ENCODE peak calls at places on chromosomes 11 and 22, in eight cellular contexts. L is fibroblast of mammary gland, P is astrocyte of the spinal cord, M is GM12865, V is HCT116, W is ovary, C is lower leg skin, N is RWPE1. F is an unnamed sample.
A peak's percentile ranks its signal among the peaks of the same experiment; 100 is the strongest.

GRCh38 chr11:811446-812245 is 1.9 kb downstream of the RPLP2 start:
- DNase-seq in L (peak; percentile 32), P (no peak), M (no peak), V (no peak), W (no peak), C (no peak), N (no peak), F (no peak)

GRCh38 chr22:20076627-20077172 is 3.3 kb upstream of the DGCR8 start:
- DNase-seq in L (no peak), P (no peak), M (no peak), V (no peak), W (no peak), C (no peak), N (no peak), F (no peak)

GRCh38 chr11:66850588-66851250 is 6.1 kb upstream of the LRFN4 start:
- DNase-seq in L (no peak), P (no peak), M (no peak), V (no peak), W (peak; percentile 26), C (peak; percentile 79), N (no peak), F (no peak)

GRCh38 chr11:66674964-66675602 is 2.6 kb downstream of the RBM4B start:
- DNase-seq in L (no peak), P (no peak), M (no peak), V (no peak), W (no peak), C (no peak), N (no peak), F (no peak)

GRCh38 chr11:11558826-11559225 is 63.0 kb downstream of the GALNT18 start:
- DNase-seq in L (no peak), P (no peak), M (no peak), V (no peak), W (no peak), C (no peak), N (no peak), F (no peak)

GRCh38 chr11:36460220-36460619 is 49.9 kb downstream of the TRAF6 start:
- DNase-seq in L (no peak), P (no peak), M (no peak), V (no peak), W (no peak), C (no peak), N (no peak), F (peak; percentile 27)

GRCh38 chr11:11909727-11910126 is 68.0 kb downstream of the USP47 start:
- DNase-seq in L (peak; percentile 6), P (peak; percentile 65), M (no peak), V (no peak), W (no peak), C (no peak), N (no peak), F (no peak)

GRCh38 chr22:46368422-46368821 is 32.9 kb downstream of the TRMU start:
- DNase-seq in L (no peak), P (no peak), M (no peak), V (no peak), W (no peak), C (no peak), N (no peak), F (no peak)

GRCh38 chr11:18394928-18395734 is 768 bp downstream of the LDHA start:
- DNase-seq in L (no peak), P (no peak), M (peak; percentile 39), V (no peak), W (peak; percentile 40), C (no peak), N (peak; percentile 25), F (no peak)

GRCh38 chr11:129412501-129412900 is 36.9 kb downstream of the BARX2 start:
- DNase-seq in L (no peak), P (no peak), M (no peak), V (no peak), W (no peak), C (no peak), N (no peak), F (no peak)

GRCh38 chr11:30499940-30500339 is 86.2 kb downstream of the MPPED2 start:
- DNase-seq in L (no peak), P (no peak), M (no peak), V (no peak), W (no peak), C (no peak), N (no peak), F (no peak)

GRCh38 chr11:125886997-125887372 is 483 bp upstream of the HYLS1 start:
- DNase-seq in L (peak; percentile 47), P (no peak), M (peak; percentile 88), V (no peak), W (peak; percentile 53), C (peak; percentile 88), N (no peak), F (no peak)

GRCh38 chr11:75667831-75668507 is 869 bp downstream of the MAP6 start:
- DNase-seq in L (peak; percentile 20), P (peak; percentile 27), M (peak; percentile 57), V (no peak), W (peak; percentile 78), C (no peak), N (peak; percentile 12), F (peak; percentile 75)

GRCh38 chr22:49500076-49500460 is 327.6 kb downstream of the BRD1 start:
- DNase-seq in L (no peak), P (no peak), M (no peak), V (no peak), W (no peak), C (no peak), N (no peak), F (no peak)

GRCh38 chr11:95487391-95487790 is 256.4 kb upstream of the SESN3 start:
- DNase-seq in L (no peak), P (no peak), M (peak; percentile 91), V (no peak), W (no peak), C (no peak), N (no peak), F (no peak)

DNA sequence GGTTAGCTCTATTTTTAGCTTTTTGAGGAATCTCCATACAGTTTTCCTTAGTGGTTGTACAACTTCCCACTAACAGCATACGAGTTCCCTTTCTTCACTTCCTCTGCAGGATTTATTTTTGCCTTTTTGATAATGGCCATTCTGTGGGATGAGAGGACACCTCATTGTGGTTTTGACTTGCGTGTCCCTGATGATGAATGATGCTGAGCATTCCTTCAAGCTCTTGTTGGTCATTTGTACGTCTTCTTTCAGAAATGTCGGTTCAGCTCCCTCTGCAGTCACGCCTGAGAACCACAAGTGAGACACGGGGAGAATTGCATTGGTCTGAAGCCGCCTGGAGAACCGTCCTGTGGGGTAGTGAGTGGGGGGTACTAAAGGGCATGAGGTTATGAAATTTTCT is 2.0 kb upstream of the KRTAP5-10 start:
- DNase-seq in L (peak; percentile 69), P (peak; percentile 7), M (peak; percentile 74), V (peak; percentile 51), W (no peak), C (no peak), N (peak; percentile 30), F (no peak)
- TF ChIP-seq CTCF in L (peak; percentile 40), P (peak; percentile 37), M (peak; percentile 67), V (peak; percentile 70), W (no peak), C (no peak), N (no peak), F (peak; percentile 63)

GRCh38 chr22:33271390-33272161 is 213.4 kb upstream of the SYN3 start:
- DNase-seq in L (peak; percentile 34), P (no peak), M (peak; percentile 87), V (no peak), W (peak; percentile 35), C (no peak), N (no peak), F (no peak)

GRCh38 chr22:33274941-33275443 is 216.8 kb upstream of the SYN3 start:
- DNase-seq in L (no peak), P (no peak), M (no peak), V (no peak), W (no peak), C (no peak), N (no peak), F (no peak)

GRCh38 chr22:33272180-33272579 is 214.0 kb upstream of the SYN3 start:
- DNase-seq in L (no peak), P (no peak), M (no peak), V (no peak), W (no peak), C (no peak), N (no peak), F (no peak)

GRCh38 chr22:33272866-33273265 is 214.7 kb upstream of the SYN3 start:
- DNase-seq in L (no peak), P (no peak), M (peak; percentile 61), V (no peak), W (no peak), C (no peak), N (no peak), F (no peak)

GRCh38 chr22:33274214-33274828 is 216.1 kb upstream of the SYN3 start:
- DNase-seq in L (peak; percentile 35), P (no peak), M (peak; percentile 85), V (no peak), W (no peak), C (no peak), N (peak; percentile 3), F (no peak)
- TF ChIP-seq CTCF in L (peak; percentile 63), P (peak; percentile 27), M (peak; percentile 89), V (peak; percentile 49), W (no peak), C (no peak), N (no peak), F (peak; percentile 67)

DNA sequence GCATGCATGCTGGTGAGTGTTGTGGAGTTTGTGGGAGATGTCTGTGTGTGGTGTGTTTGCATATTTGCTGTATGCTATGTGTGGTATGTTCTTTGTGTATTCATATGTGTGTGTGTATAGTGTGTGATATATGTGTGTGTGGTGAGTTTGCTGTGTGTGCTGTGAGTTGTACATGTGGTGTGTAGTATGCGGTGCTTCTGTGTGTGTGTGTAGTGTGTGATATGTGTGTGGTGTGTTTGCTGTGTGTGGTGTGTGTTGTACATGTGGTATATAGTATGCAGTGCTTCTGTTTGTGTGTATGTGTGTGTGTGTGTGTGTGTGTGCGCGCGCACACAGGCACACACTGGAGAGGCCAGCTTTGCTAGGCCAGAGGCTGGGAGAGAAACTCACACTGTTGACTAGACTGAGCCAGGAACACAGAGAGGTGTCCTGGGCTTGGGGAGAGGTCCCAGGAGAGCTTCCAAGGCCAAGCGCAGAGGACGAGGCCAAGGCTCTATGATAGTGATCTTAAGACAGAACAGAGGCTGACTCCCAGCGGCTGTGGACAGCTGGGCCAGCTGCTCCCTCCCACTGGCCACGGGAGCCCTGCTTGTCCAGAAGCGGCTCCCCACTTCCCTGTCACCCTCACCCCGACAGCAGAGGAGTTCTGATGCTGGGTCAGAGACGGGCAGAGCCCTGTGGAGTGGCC is 67.9 kb downstream of the FBXO7 start:
- DNase-seq in L (no peak), P (no peak), M (no peak), V (no peak), W (no peak), C (no peak), N (no peak), F (no peak)
- TF ChIP-seq CTCF in L (no peak), P (no peak), M (no peak), V (no peak), W (no peak), C (no peak), N (no peak), F (no peak)

DNA sequence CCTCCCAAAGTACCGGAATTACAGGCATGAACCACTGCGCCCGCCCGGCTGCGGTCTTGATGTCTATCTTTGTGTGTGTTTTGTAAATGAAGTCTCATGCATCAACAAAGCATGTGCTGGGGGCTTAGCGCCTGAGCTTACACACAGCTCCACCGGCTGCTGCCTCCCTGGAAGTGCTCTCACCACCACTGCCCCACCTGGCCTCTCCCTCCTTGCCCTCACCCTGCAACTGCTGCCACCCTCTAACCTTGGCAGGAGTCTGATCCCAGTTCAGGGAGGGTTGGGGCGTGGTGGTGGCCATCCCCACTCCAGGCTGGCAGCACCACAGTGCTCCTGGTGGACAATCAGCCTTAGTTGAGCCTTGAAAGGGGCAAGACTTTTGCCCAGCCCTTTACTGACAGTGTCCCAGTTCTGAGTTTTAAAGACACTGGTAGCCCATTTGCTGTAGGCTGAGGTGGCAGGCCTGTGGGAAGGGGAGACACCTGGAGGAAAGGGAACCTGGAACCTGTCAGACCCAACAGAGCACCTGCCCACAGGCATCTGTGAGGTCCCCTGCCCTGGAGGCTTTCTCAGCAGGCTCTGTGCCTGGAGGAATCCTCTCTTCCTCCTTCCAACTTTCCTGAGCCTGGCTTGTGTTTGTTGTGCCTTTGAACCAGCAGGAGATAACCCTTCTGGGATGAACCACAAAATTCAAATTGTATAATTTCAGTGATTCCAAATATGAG is 42.4 kb upstream of the WEE1 start:
- DNase-seq in L (no peak), P (no peak), M (no peak), V (no peak), W (no peak), C (no peak), N (no peak), F (no peak)
- TF ChIP-seq CTCF in L (no peak), P (no peak), M (no peak), V (peak; percentile 25), W (no peak), C (no peak), N (no peak), F (no peak)

F was measured in type B pancreatic cell.